ENCODE peak calls at places on chromosomes 1 and 21, in four cellular contexts. G is stomach, Z is sigmoid colon, D is SK-N-SH. J is an unnamed sample.
A peak's percentile ranks its signal among the peaks of the same experiment; 100 is the strongest.

GRCh38 chr1:165907256-165907857 is 79.9 kb downstream of the UCK2 start:
- DNase-seq in D (no peak), Z (no peak), G (peak; percentile 11), J (no peak)

GRCh38 chr1:172966844-172967540 is 83.7 kb downstream of the TNFSF18 start:
- DNase-seq in G (no peak), D (no peak), Z (no peak), J (no peak)

GRCh38 chr1:226268421-226269124 is 40.4 kb downstream of the LIN9 start:
- DNase-seq in Z (no peak), G (no peak), D (no peak), J (no peak)

GRCh38 chr1:77350012-77350411 is 68.2 kb downstream of the AK5 start:
- DNase-seq in D (no peak), G (no peak), Z (no peak), J (no peak)

GRCh38 chr21:22278366-22278765 is 1280.2 kb downstream of the NCAM2 start:
- DNase-seq in D (no peak), G (no peak), Z (no peak), J (no peak)

GRCh38 chr21:26683996-26684395 is 110.9 kb upstream of the CYYR1 start:
- DNase-seq in G (no peak), D (no peak), Z (no peak), J (no peak)

GRCh38 chr1:169892819-169893644 is 664 bp downstream of the SCYL3 start:
- DNase-seq in G (no peak), Z (peak; percentile 78), D (no peak), J (peak; percentile 42)

GRCh38 chr1:234661249-234661928 is 51.4 kb upstream of the IRF2BP2 start:
- DNase-seq in G (peak; percentile 48), Z (no peak), D (no peak), J (no peak)

GRCh38 chr1:229161740-229162139 is 109.2 kb upstream of the RAB4A start:
- DNase-seq in D (no peak), G (no peak), Z (no peak), J (no peak)

GRCh38 chr1:180503274-180503862 is 991 bp upstream of the ACBD6 start:
- DNase-seq in Z (no peak), G (no peak), D (peak; percentile 42), J (peak; percentile 22)

GRCh38 chr1:206723500-206724472 is 39.1 kb downstream of the MAPKAPK2 start:
- DNase-seq in G (peak; percentile 57), D (no peak), Z (peak; percentile 79), J (no peak)

GRCh38 chr1:209657918-209658317 is 5.7 kb upstream of the LAMB3 start:
- DNase-seq in Z (no peak), D (no peak), G (no peak), J (no peak)

GRCh38 chr1:63322944-63323865 is 838 bp downstream of the FOXD3 start:
- DNase-seq in Z (peak; percentile 66), G (no peak), D (peak; percentile 57), J (peak; percentile 31)

GRCh38 chr1:231626951-231627614 is 493 bp downstream of the DISC1 start:
- DNase-seq in Z (peak; percentile 84), G (peak; percentile 49), D (peak; percentile 66), J (peak; percentile 71)

DNA sequence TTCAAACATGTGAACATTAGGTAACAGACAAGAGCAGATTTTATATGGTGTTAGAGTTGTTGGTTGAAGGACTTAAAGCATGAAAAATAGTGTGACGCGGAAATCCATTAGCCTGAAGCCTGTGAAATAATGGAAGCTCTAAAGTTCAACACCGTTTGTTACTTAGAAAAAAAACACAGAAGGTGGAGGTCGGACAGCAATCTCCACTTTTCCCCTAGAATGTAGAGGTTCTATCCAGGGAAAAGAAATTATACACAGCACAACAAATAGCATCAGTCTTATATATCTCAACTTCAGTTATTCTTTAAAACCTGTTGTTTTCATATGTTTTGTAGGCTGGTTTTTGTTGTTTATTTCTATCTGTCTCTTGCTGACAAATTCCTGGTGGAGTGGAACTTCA is 1.9 kb downstream of the RCAN3 start:
- DNase-seq in G (no peak), D (no peak), Z (no peak), J (no peak)
- H3K4me1 ChIP-seq in G (peaks cover 15% of the 10 kb centered on the region), D (peaks cover 7% of the 10 kb centered on the region), Z (peaks cover 2% of the 10 kb centered on the region), J (peaks cover 16% of the 10 kb centered on the region)

GRCh38 chr1:219298581-219299148 is 125.0 kb downstream of the LYPLAL1 start:
- DNase-seq in Z (peak; percentile 73), D (no peak), G (no peak), J (no peak)

GRCh38 chr1:219299420-219299819 is 125.7 kb downstream of the LYPLAL1 start:
- DNase-seq in D (no peak), G (no peak), Z (no peak), J (no peak)

GRCh38 chr1:219296430-219296850 is 122.8 kb downstream of the LYPLAL1 start:
- DNase-seq in D (no peak), Z (no peak), G (no peak), J (no peak)

GRCh38 chr1:219294251-219294650 is 120.6 kb downstream of the LYPLAL1 start:
- DNase-seq in D (no peak), G (no peak), Z (no peak), J (no peak)

GRCh38 chr1:219296916-219297315 is 123.2 kb downstream of the LYPLAL1 start:
- DNase-seq in Z (no peak), G (no peak), D (no peak), J (no peak)
- H3K27ac ChIP-seq in Z (peak overlapping the region; percentile 76), G (no peak overlapping the region), D (peak overlapping the region; percentile 97), J (peak overlapping the region; percentile 35)

GRCh38 chr1:52325782-52326181 is 40.2 kb downstream of the CC2D1B start:
- DNase-seq in D (no peak), G (no peak), Z (no peak), J (no peak)
- TF ChIP-seq EP300 in D (no peak), G (no peak), Z (no peak), J (no peak)

DNA sequence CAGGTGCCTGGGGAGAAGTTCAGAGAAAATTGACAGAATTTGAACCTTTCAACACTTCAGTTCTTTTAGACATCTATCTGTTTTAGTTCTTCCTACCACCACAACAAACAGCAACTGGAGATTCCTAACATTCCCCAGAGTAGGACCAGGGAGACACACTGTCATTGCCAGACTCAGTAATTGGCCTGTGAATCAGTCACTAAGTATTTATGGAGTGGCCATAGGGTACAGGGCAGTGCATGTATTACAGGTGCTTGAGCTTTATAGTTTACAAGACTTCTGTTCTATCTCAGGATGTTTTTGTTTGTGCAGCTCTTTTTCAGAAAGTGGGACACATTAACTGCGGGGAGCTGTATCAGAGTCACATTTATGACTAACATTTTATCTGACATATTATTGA is 1.7 kb downstream of the CDC14A start:
- DNase-seq in D (peak; percentile 16), G (no peak), Z (no peak), J (no peak)
- H3K4me1 ChIP-seq in D (peaks cover 11% of the 10 kb centered on the region), G (peaks cover 28% of the 10 kb centered on the region), Z (no peaks in the 10 kb centered on the region), J (peaks cover 15% of the 10 kb centered on the region)